ENCODE peak calls at places on chromosome 21, in nine cellular contexts. M is GM03348; E is stimulated activated CD4-positive, alpha-beta T cell treated with anti-CD3 and anti-CD28 coated beads, TNF-alpha, amount 100 ng/mL, for 24 hours; Q is T-cell; I is cardiac fibroblast; P is HCEC 1CT; U is BJ; H is cardiac muscle cell; Y is cerebellar cortex. K is an unnamed sample.

GRCh38 chr21:41564871-41565281 is 56.9 kb upstream of the TMPRSS2 start:
- DNase-seq in M (peak; percentile 76), E (no peak), Q (no peak), I (peak; percentile 81), P (no peak), U (peak; percentile 68), H (peak; percentile 93), Y (no peak), K (peak; percentile 82)

GRCh38 chr21:36643374-36644250 is 55.3 kb upstream of the SIM2 start:
- DNase-seq in M (no peak), E (no peak), Q (no peak), I (no peak), P (no peak), U (no peak), H (no peak), Y (no peak), K (peak; percentile 13)

GRCh38 chr21:25054689-25055088 is 552.6 kb downstream of the MRPL39 start:
- DNase-seq in M (no peak), E (no peak), Q (no peak), I (no peak), P (no peak), U (no peak), H (no peak), Y (no peak), K (no peak)

GRCh38 chr21:32411366-32412161 is 942 bp upstream of the EVA1C start:
- DNase-seq in M (peak; percentile 81), E (peak; percentile 74), Q (peak; percentile 19), I (peak; percentile 92), P (peak; percentile 59), U (no peak), H (peak; percentile 90), Y (peak; percentile 68), K (peak; percentile 91)

GRCh38 chr21:42411197-42411869 is 7.6 kb downstream of the UBASH3A start:
- DNase-seq in M (no peak), E (no peak), Q (no peak), I (no peak), P (no peak), U (no peak), H (no peak), Y (peak; percentile 8), K (no peak)

GRCh38 chr21:44898851-44899767 is 21.6 kb downstream of the ITGB2 start:
- DNase-seq in M (no peak), E (no peak), Q (no peak), I (no peak), P (no peak), U (no peak), H (no peak), Y (no peak), K (no peak)

GRCh38 chr21:30305136-30305535 is 15.0 kb downstream of the KRTAP26-1 start:
- DNase-seq in M (no peak), E (no peak), Q (no peak), I (no peak), P (no peak), U (no peak), H (no peak), Y (no peak), K (no peak)

GRCh38 chr21:40732998-40733397 is 114.0 kb downstream of the DSCAM start:
- DNase-seq in M (no peak), E (no peak), Q (no peak), I (no peak), P (no peak), U (no peak), H (no peak), Y (no peak), K (no peak)